ENCODE peak calls at places on chromosome 14, in eight cellular contexts. M, Q, Y, I, N, J, H and T are unnamed samples.
A peak's percentile ranks its signal among the peaks of the same experiment; 100 is the strongest.

GRCh38 chr14:34049769-34050168 is 98.9 kb upstream of the EGLN3 start:
- DNase-seq in M (no peak), Q (no peak), Y (no peak), I (no peak), N (no peak), J (no peak), H (no peak), T (no peak)

GRCh38 chr14:50631408-50631821 is 36.7 kb downstream of the SAV1 start:
- DNase-seq in M (no peak), Q (no peak), Y (no peak), I (no peak), N (no peak), J (no peak), H (no peak), T (no peak)

GRCh38 chr14:63438065-63438757 is 105.0 kb downstream of the PPP2R5E start:
- DNase-seq in M (peak; percentile 66), Q (peak; percentile 81), Y (peak; percentile 59), I (no peak), N (peak; percentile 53), J (peak; percentile 96), H (no peak), T (peak; percentile 82)

GRCh38 chr14:100536721-100537700 is 50.2 kb downstream of the BEGAIN start:
- DNase-seq in M (no peak), Q (no peak), Y (no peak), I (no peak), N (peak; percentile 34), J (no peak), H (no peak), T (no peak)

GRCh38 chr14:69932391-69932790 is 53.2 kb downstream of the SMOC1 start:
- DNase-seq in M (no peak), Q (no peak), Y (no peak), I (no peak), N (no peak), J (no peak), H (peak; percentile 94), T (no peak)

GRCh38 chr14:44803239-44803905 is 158.4 kb downstream of the KLHL28 start:
- DNase-seq in M (peak; percentile 29), Q (peak; percentile 60), Y (no peak), I (peak; percentile 52), N (no peak), J (peak; percentile 48), H (peak; percentile 61), T (peak; percentile 49)

GRCh38 chr14:90521930-90522483 is 125.2 kb downstream of the CALM1 start:
- DNase-seq in M (no peak), Q (no peak), Y (no peak), I (no peak), N (no peak), J (no peak), H (no peak), T (no peak)

GRCh38 chr14:61561657-61562276 is 133.5 kb upstream of the HIF1A start:
- DNase-seq in M (no peak), Q (peak; percentile 95), Y (peak; percentile 75), I (peak; percentile 49), N (peak; percentile 78), J (peak; percentile 100), H (no peak), T (peak; percentile 92)

GRCh38 chr14:50745401-50746058 is 77.4 kb upstream of the SAV1 start:
- DNase-seq in M (no peak), Q (no peak), Y (no peak), I (no peak), N (no peak), J (no peak), H (no peak), T (peak; percentile 22)

GRCh38 chr14:90758959-90759358 is 57.3 kb downstream of the TTC7B start:
- DNase-seq in M (no peak), Q (no peak), Y (peak; percentile 67), I (no peak), N (peak; percentile 79), J (no peak), H (no peak), T (no peak)

GRCh38 chr14:40870252-40870651 is 736.4 kb upstream of the LRFN5 start:
- DNase-seq in M (no peak), Q (no peak), Y (no peak), I (no peak), N (no peak), J (no peak), H (no peak), T (no peak)

GRCh38 chr14:99754141-99755067 is 38.8 kb upstream of the EML1 start:
- DNase-seq in M (no peak), Q (no peak), Y (no peak), I (no peak), N (no peak), J (no peak), H (peak; percentile 64), T (no peak)

GRCh38 chr14:54223978-54224377 is 172.8 kb upstream of the CDKN3 start:
- DNase-seq in M (no peak), Q (no peak), Y (no peak), I (no peak), N (no peak), J (no peak), H (no peak), T (no peak)

GRCh38 chr14:51552768-51553426 is 98.8 kb upstream of the FRMD6 start:
- DNase-seq in M (no peak), Q (peak; percentile 36), Y (no peak), I (peak; percentile 47), N (no peak), J (no peak), H (no peak), T (peak; percentile 64)

GRCh38 chr14:20998139-20998538 is 954 bp upstream of the SLC39A2 start:
- DNase-seq in M (no peak), Q (no peak), Y (no peak), I (no peak), N (no peak), J (peak; percentile 61), H (no peak), T (no peak)

GRCh38 chr14:101072945-101073597 is 169.5 kb upstream of the RTL1 start:
- DNase-seq in M (peak; percentile 12), Q (peak; percentile 97), Y (peak; percentile 41), I (peak; percentile 36), N (no peak), J (peak; percentile 82), H (peak; percentile 65), T (peak; percentile 90)

GRCh38 chr14:85106491-85106890 is 423.5 kb upstream of the FLRT2 start:
- DNase-seq in M (no peak), Q (no peak), Y (no peak), I (no peak), N (no peak), J (no peak), H (no peak), T (no peak)

GRCh38 chr14:71061458-71061857 is 154.2 kb downstream of the PCNX1 start:
- DNase-seq in M (no peak), Q (no peak), Y (no peak), I (no peak), N (no peak), J (no peak), H (no peak), T (no peak)

GRCh38 chr14:30272848-30273563 is 286.0 kb upstream of the G2E3 start:
- DNase-seq in M (no peak), Q (no peak), Y (peak; percentile 33), I (peak; percentile 13), N (no peak), J (no peak), H (peak; percentile 45), T (no peak)
- TF ChIP-seq CTCF in M (no peak), Q (no peak), Y (no peak), I (no peak), N (no peak), J (no peak), H (no peak), T (no peak)

DNA sequence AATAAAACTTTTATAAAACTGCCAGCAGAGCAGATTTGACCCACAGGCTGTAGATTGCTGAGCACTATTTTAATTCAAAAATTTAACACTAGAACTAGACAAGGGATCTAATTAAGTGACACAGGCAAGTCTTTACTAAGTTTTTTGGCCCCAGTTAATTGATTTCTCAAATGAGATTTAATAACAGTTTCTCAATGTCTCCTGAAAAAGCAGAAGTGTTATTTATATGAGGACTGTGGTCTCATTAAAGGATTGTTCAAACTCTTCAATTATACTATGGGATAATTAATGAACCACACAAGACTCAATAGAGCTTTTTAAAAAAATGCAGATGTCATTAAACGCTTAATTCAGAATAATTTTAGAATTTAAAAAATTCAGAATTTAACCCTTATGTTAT is 1.9 kb downstream of the HEATR5A start:
- DNase-seq in M (no peak), Q (no peak), Y (no peak), I (no peak), N (no peak), J (no peak), H (no peak), T (no peak)
- H3K27ac ChIP-seq in M (no peak overlapping the region), Q (peak overlapping the region; percentile 9), Y (peak overlapping the region; percentile 91), I (peak overlapping the region; percentile 89), N (peak overlapping the region; percentile 91), J (peak overlapping the region; percentile 9), H (no peak overlapping the region), T (no peak overlapping the region)

GRCh38 chr14:96297000-96297399 is 41.0 kb downstream of the BDKRB1 start:
- DNase-seq in M (peak; percentile 12), Q (peak; percentile 37), Y (no peak), I (no peak), N (no peak), J (no peak), H (no peak), T (no peak)

GRCh38 chr14:96294246-96294645 is 38.2 kb downstream of the BDKRB1 start:
- DNase-seq in M (no peak), Q (no peak), Y (no peak), I (no peak), N (no peak), J (no peak), H (no peak), T (no peak)

GRCh38 chr14:96297999-96298398 is 42.0 kb downstream of the BDKRB1 start:
- DNase-seq in M (no peak), Q (no peak), Y (no peak), I (no peak), N (no peak), J (no peak), H (no peak), T (no peak)

GRCh38 chr14:96303981-96304380 is 48.0 kb downstream of the BDKRB1 start:
- DNase-seq in M (no peak), Q (no peak), Y (no peak), I (no peak), N (no peak), J (no peak), H (no peak), T (no peak)

DNA sequence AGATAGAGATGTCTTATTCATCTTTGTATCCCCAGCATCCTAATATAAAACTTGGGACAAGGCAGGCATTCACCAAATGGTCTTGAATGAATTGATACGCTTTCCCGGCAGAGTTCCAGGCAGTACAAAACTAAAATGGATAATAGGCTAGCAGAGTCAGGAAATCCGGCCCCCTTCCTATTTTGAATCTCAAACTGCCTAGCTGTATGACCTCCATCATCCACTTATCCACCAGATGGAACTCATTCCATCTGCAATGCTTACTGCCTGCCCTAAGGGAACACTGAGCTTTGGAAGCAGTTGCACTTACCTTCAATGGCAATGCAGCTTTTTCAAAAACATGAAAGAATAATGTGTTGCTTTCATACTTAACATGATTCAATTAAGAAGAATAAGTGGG is 43.4 kb downstream of the BDKRB1 start:
- DNase-seq in M (no peak), Q (no peak), Y (no peak), I (no peak), N (no peak), J (no peak), H (no peak), T (no peak)
- H3K4me1 ChIP-seq in M (no peaks in the 10 kb centered on the region), Q (peaks cover 8% of the 10 kb centered on the region), Y (no peaks in the 10 kb centered on the region), I (no peaks in the 10 kb centered on the region), N (no peaks in the 10 kb centered on the region), J (no peaks in the 10 kb centered on the region), H (peaks cover under 1% of the 10 kb centered on the region), T (no peaks in the 10 kb centered on the region)

GRCh38 chr14:32913725-32914124 is 25.0 kb upstream of the NPAS3 start:
- DNase-seq in M (no peak), Q (no peak), Y (no peak), I (peak; percentile 12), N (no peak), J (no peak), H (no peak), T (peak; percentile 51)
- TF ChIP-seq CTCF in M (no peak), Q (no peak), Y (no peak), I (peak; percentile 15), N (no peak), J (no peak), H (peak; percentile 10), T (no peak)